ENCODE peak calls at places on chromosomes 2 and 18, in seven cellular contexts. H is WTC11, Z is GM04504, B is NCI-H226, D is NCI-H510A treated with DMSO at 0.1 percent for 48 hours, T is lung microvascular endothelial cell, I is AG09319. M is an unnamed sample.

GRCh38 chr2:12169060-12169406 is 422.6 kb downstream of the LPIN1 start:
- DNase-seq in I (peak), T (peak), Z (peak), D (no peak), B (no peak), H (no peak), M (peak)

GRCh38 chr2:158573739-158574138 is 117.0 kb downstream of the PKP4 start:
- DNase-seq in I (no peak), T (no peak), Z (no peak), D (no peak), B (no peak), H (no peak), M (no peak)

GRCh38 chr2:215548714-215549113 is 112.8 kb upstream of the FN1 start:
- DNase-seq in I (no peak), Z (no peak), D (no peak), T (no peak), H (no peak), B (peak), M (no peak)

GRCh38 chr2:150631236-150631603 is 143.8 kb upstream of the RND3 start:
- DNase-seq in T (no peak), Z (no peak), I (no peak), D (no peak), H (no peak), B (no peak), M (no peak)

GRCh38 chr18:5628512-5629255 is 84.9 kb upstream of the EPB41L3 start:
- DNase-seq in T (peak), H (peak), B (no peak), D (peak), Z (no peak), I (no peak), M (no peak)

GRCh38 chr2:68925298-68925885 is 27.3 kb downstream of the GKN2 start:
- DNase-seq in Z (no peak), B (peak), H (peak), I (no peak), T (peak), D (peak), M (no peak)

GRCh38 chr2:196244966-196245365 is 73.6 kb upstream of the STK17B start:
- DNase-seq in D (no peak), I (no peak), Z (no peak), H (no peak), B (peak), T (no peak), M (no peak)

GRCh38 chr18:59996370-59996966 is 96.7 kb downstream of the PMAIP1 start:
- DNase-seq in Z (peak), T (peak), I (peak), B (peak), H (peak), D (peak), M (no peak)

GRCh38 chr18:21439453-21439852 is 161.1 kb downstream of the ESCO1 start:
- DNase-seq in Z (peak), D (no peak), T (peak), I (peak), B (peak), H (no peak), M (no peak)

GRCh38 chr2:176156959-176157498 is at the start of gene HOXD3:
- DNase-seq in H (no peak), T (no peak), D (peak), Z (no peak), B (no peak), I (no peak), M (no peak)

GRCh38 chr2:216735086-216735485 is 39.7 kb upstream of the IGFBP5 start:
- DNase-seq in D (no peak), T (no peak), I (peak), H (no peak), B (no peak), Z (no peak), M (no peak)

GRCh38 chr18:6052449-6052913 is 157.2 kb upstream of the TMEM200C start:
- DNase-seq in H (no peak), I (no peak), T (no peak), B (no peak), D (peak), Z (no peak), M (no peak)

GRCh38 chr18:22167471-22168151 is 1.8 kb upstream of the GATA6 start:
- DNase-seq in H (peak), T (peak), Z (no peak), B (peak), I (no peak), D (no peak), M (no peak)

GRCh38 chr18:41347057-41347456 is 608.0 kb upstream of the PIK3C3 start:
- DNase-seq in Z (peak), T (no peak), D (no peak), B (peak), H (no peak), I (no peak), M (no peak)

GRCh38 chr18:75502286-75502685 is 74.8 kb upstream of the SMIM21 start:
- DNase-seq in B (no peak), Z (no peak), I (no peak), H (no peak), D (no peak), T (no peak), M (no peak)